ENCODE peak calls at places on chromosomes 11 and 22, in five cellular contexts. One of them, this sample, is unnamed.

GRCh38 chr11:78207532-78208256 is 19.0 kb downstream of the USP35 start:
- DNase-seq in WTC11: no peak
- DNase-seq in K562: peak; percentile 40
- DNase-seq in IMR-90: peak; percentile 21
- DNase-seq in SK-N-SH: peak; percentile 91
- DNase-seq in this sample: no peak

GRCh38 chr11:29256580-29256979 is 760.2 kb downstream of the KCNA4 start:
- DNase-seq in K562: no peak
- DNase-seq in SK-N-SH: no peak
- DNase-seq in WTC11: no peak
- DNase-seq in IMR-90: no peak
- DNase-seq in this sample: no peak

GRCh38 chr22:48760481-48761238 is 1067.0 kb downstream of the BRD1 start:
- DNase-seq in K562: no peak
- DNase-seq in WTC11: peak; percentile 5
- DNase-seq in IMR-90: no peak
- DNase-seq in SK-N-SH: no peak
- DNase-seq in this sample: no peak

GRCh38 chr11:112289588-112290461 is 29.2 kb upstream of the PLET1 start:
- DNase-seq in SK-N-SH: peak; percentile 97
- DNase-seq in WTC11: peak; percentile 87
- DNase-seq in K562: peak; percentile 82
- DNase-seq in IMR-90: peak; percentile 35
- DNase-seq in this sample: no peak

GRCh38 chr11:112290462-112290894 is 29.8 kb upstream of the PLET1 start:
- DNase-seq in SK-N-SH: no peak
- DNase-seq in K562: no peak
- DNase-seq in WTC11: no peak
- DNase-seq in IMR-90: no peak
- DNase-seq in this sample: no peak

GRCh38 chr11:88849368-88849767 is 216.4 kb downstream of the GRM5 start:
- DNase-seq in SK-N-SH: no peak
- DNase-seq in WTC11: no peak
- DNase-seq in IMR-90: peak; percentile 68
- DNase-seq in K562: no peak
- DNase-seq in this sample: no peak

GRCh38 chr11:66100272-66101037 is 30.4 kb downstream of the PACS1 start:
- DNase-seq in K562: no peak
- DNase-seq in WTC11: no peak
- DNase-seq in IMR-90: no peak
- DNase-seq in SK-N-SH: peak; percentile 32
- DNase-seq in this sample: no peak

GRCh38 chr11:107581147-107581546 is 9.8 kb upstream of the ELMOD1 start:
- DNase-seq in SK-N-SH: no peak
- DNase-seq in K562: no peak
- DNase-seq in IMR-90: no peak
- DNase-seq in WTC11: no peak
- DNase-seq in this sample: no peak

GRCh38 chr11:44643207-44643606 is 77.7 kb downstream of the CD82 start:
- DNase-seq in WTC11: no peak
- DNase-seq in IMR-90: no peak
- DNase-seq in K562: no peak
- DNase-seq in SK-N-SH: no peak
- DNase-seq in this sample: no peak

GRCh38 chr11:119845305-119845704 is 116.3 kb upstream of the NECTIN1 start:
- DNase-seq in SK-N-SH: no peak
- DNase-seq in K562: no peak
- DNase-seq in IMR-90: no peak
- DNase-seq in WTC11: no peak
- DNase-seq in this sample: no peak
- TF ChIP-seq USF2 in SK-N-SH: no peak
- TF ChIP-seq USF2 in K562: no peak
- TF ChIP-seq USF2 in IMR-90: no peak
- TF ChIP-seq USF2 in WTC11: no peak
- TF ChIP-seq USF2 in this sample: no peak

GRCh38 chr11:60705895-60706294 is 6.5 kb downstream of the MS4A8 start:
- DNase-seq in SK-N-SH: no peak
- DNase-seq in WTC11: no peak
- DNase-seq in K562: no peak
- DNase-seq in IMR-90: no peak
- DNase-seq in this sample: no peak
- TF ChIP-seq USF2 in SK-N-SH: no peak
- TF ChIP-seq USF2 in WTC11: no peak
- TF ChIP-seq USF2 in K562: no peak
- TF ChIP-seq USF2 in IMR-90: no peak
- TF ChIP-seq USF2 in this sample: no peak

GRCh38 chr11:86511086-86511551 is 136.4 kb downstream of the CCDC81 start:
- DNase-seq in WTC11: no peak
- DNase-seq in K562: no peak
- DNase-seq in SK-N-SH: no peak
- DNase-seq in IMR-90: peak; percentile 79
- DNase-seq in this sample: no peak
- TF ChIP-seq USF2 in WTC11: no peak
- TF ChIP-seq USF2 in K562: no peak
- TF ChIP-seq USF2 in SK-N-SH: no peak
- TF ChIP-seq USF2 in IMR-90: no peak
- TF ChIP-seq USF2 in this sample: no peak

GRCh38 chr22:27434898-27435297 is 366.7 kb downstream of the MN1 start:
- DNase-seq in WTC11: no peak
- DNase-seq in K562: no peak
- DNase-seq in SK-N-SH: no peak
- DNase-seq in IMR-90: no peak
- DNase-seq in this sample: no peak

GRCh38 chr22:27433585-27434190 is 367.9 kb downstream of the MN1 start:
- DNase-seq in WTC11: no peak
- DNase-seq in K562: no peak
- DNase-seq in SK-N-SH: no peak
- DNase-seq in IMR-90: peak; percentile 19
- DNase-seq in this sample: no peak

GRCh38 chr22:27430799-27431480 is 370.6 kb downstream of the MN1 start:
- DNase-seq in K562: no peak
- DNase-seq in SK-N-SH: no peak
- DNase-seq in WTC11: no peak
- DNase-seq in IMR-90: no peak
- DNase-seq in this sample: no peak

GRCh38 chr22:27429476-27429875 is 372.1 kb downstream of the MN1 start:
- DNase-seq in K562: no peak
- DNase-seq in SK-N-SH: no peak
- DNase-seq in IMR-90: no peak
- DNase-seq in WTC11: no peak
- DNase-seq in this sample: no peak

GRCh38 chr22:27431896-27432295 is 369.7 kb downstream of the MN1 start:
- DNase-seq in WTC11: no peak
- DNase-seq in IMR-90: peak; percentile 4
- DNase-seq in K562: no peak
- DNase-seq in SK-N-SH: no peak
- DNase-seq in this sample: no peak
- TF ChIP-seq USF2 in WTC11: no peak
- TF ChIP-seq USF2 in IMR-90: no peak
- TF ChIP-seq USF2 in K562: no peak
- TF ChIP-seq USF2 in SK-N-SH: no peak
- TF ChIP-seq USF2 in this sample: no peak

DNA sequence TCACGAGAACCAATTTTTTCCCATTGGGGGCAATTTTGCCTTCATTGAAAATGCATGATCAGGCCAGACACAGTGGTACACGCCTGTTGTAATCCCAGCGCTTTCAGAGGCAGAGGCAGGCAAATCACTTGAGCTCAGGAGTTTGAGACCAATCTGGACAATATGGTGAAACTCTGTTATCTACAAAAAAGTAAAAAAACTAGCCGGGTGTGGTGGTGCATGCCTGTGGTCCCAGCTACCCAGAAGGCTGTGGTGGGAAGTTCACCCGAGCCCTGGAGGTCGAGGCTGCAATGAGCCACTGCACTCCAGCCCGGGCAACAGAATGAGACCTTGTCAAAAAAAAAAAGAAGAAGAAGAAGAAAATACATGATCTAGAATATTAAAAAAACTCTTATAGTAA is 19.2 kb upstream of the UPK3A start:
- DNase-seq in IMR-90: no peak
- DNase-seq in SK-N-SH: no peak
- DNase-seq in K562: no peak
- DNase-seq in WTC11: no peak
- DNase-seq in this sample: no peak
- TF ChIP-seq USF2 in IMR-90: no peak
- TF ChIP-seq USF2 in SK-N-SH: no peak
- TF ChIP-seq USF2 in K562: no peak
- TF ChIP-seq USF2 in WTC11: no peak
- TF ChIP-seq USF2 in this sample: no peak

GRCh38 chr11:113667801-113668200 is 38.3 kb downstream of the TMPRSS5 start:
- DNase-seq in K562: peak; percentile 38
- DNase-seq in SK-N-SH: no peak
- DNase-seq in IMR-90: no peak
- DNase-seq in WTC11: no peak
- DNase-seq in this sample: no peak

GRCh38 chr11:113663567-113663966 is 42.5 kb downstream of the TMPRSS5 start:
- DNase-seq in IMR-90: no peak
- DNase-seq in K562: peak; percentile 45
- DNase-seq in WTC11: no peak
- DNase-seq in SK-N-SH: no peak
- DNase-seq in this sample: no peak

GRCh38 chr11:113666584-113666983 is 39.5 kb downstream of the TMPRSS5 start:
- DNase-seq in WTC11: no peak
- DNase-seq in IMR-90: no peak
- DNase-seq in SK-N-SH: no peak
- DNase-seq in K562: no peak
- DNase-seq in this sample: no peak

GRCh38 chr11:113664981-113665710 is 41.0 kb downstream of the TMPRSS5 start:
- DNase-seq in SK-N-SH: no peak
- DNase-seq in WTC11: no peak
- DNase-seq in IMR-90: no peak
- DNase-seq in K562: peak; percentile 92
- DNase-seq in this sample: no peak

GRCh38 chr11:113664069-113664980 is 41.8 kb downstream of the TMPRSS5 start:
- DNase-seq in K562: peak; percentile 70
- DNase-seq in WTC11: no peak
- DNase-seq in SK-N-SH: no peak
- DNase-seq in IMR-90: peak; percentile 58
- DNase-seq in this sample: no peak
- TF ChIP-seq USF2 in K562: no peak
- TF ChIP-seq USF2 in WTC11: no peak
- TF ChIP-seq USF2 in SK-N-SH: no peak
- TF ChIP-seq USF2 in IMR-90: no peak
- TF ChIP-seq USF2 in this sample: no peak